ENCODE peak calls at places on chromosomes 6 and 20, in ten cellular contexts. Z is stimulated activated CD4-positive, alpha-beta T cell treated with anti-CD3 and anti-CD28 coated beads, TNF-alpha, amount 100 ng/mL, for 1 hour; G is smooth muscle cell of the brain vasculature; K is A549; X is AG08396; S is natural killer cell; D is Caki2; I is COR-L47; N is fibroblast of lung; B is RPMI8226. U is an unnamed sample.

GRCh38 chr20:58697201-58697866 is 4.7 kb downstream of the NPEPL1 start:
- DNase-seq in Z (no peak), G (no peak), K (no peak), X (no peak), S (peak), D (no peak), I (no peak), N (no peak), B (no peak), U (no peak)

GRCh38 chr6:107538856-107539387 is 49.0 kb downstream of the SOBP start:
- DNase-seq in Z (no peak), G (no peak), K (no peak), X (no peak), S (no peak), D (no peak), I (no peak), N (no peak), B (no peak), U (no peak)

GRCh38 chr6:45115696-45116095 is 212.4 kb upstream of the RUNX2 start:
- DNase-seq in Z (no peak), G (no peak), K (no peak), X (peak), S (no peak), D (no peak), I (no peak), N (peak), B (no peak), U (no peak)

GRCh38 chr20:63484651-63485403 is 12.4 kb upstream of the KCNQ2 start:
- DNase-seq in Z (no peak), G (no peak), K (no peak), X (no peak), S (no peak), D (no peak), I (no peak), N (no peak), B (no peak), U (no peak)

GRCh38 chr6:149948011-149948410 is 6.2 kb downstream of the ULBP2 start:
- DNase-seq in Z (no peak), G (no peak), K (no peak), X (no peak), S (no peak), D (no peak), I (no peak), N (no peak), B (no peak), U (no peak)

GRCh38 chr6:156645106-156645505 is 132.1 kb upstream of the ARID1B start:
- DNase-seq in Z (no peak), G (no peak), K (no peak), X (no peak), S (no peak), D (no peak), I (no peak), N (peak), B (no peak), U (no peak)

GRCh38 chr20:47886454-47887041 is 101.3 kb upstream of the SULF2 start:
- DNase-seq in Z (no peak), G (no peak), K (no peak), X (no peak), S (no peak), D (no peak), I (no peak), N (no peak), B (no peak), U (no peak)

GRCh38 chr20:297925-298754 is 770 bp downstream of the ZCCHC3 start:
- DNase-seq in Z (no peak), G (peak), K (peak), X (peak), S (peak), D (peak), I (peak), N (peak), B (peak), U (no peak)

GRCh38 chr20:51732454-51732791 is 35.8 kb downstream of the ATP9A start:
- DNase-seq in Z (no peak), G (no peak), K (no peak), X (peak), S (no peak), D (no peak), I (no peak), N (peak), B (no peak), U (no peak)

U was measured in stimulated activated CD8-positive, alpha-beta memory T cell treated with anti-CD3 and anti-CD28 coated beads, Interleukin-15, amount 100 ng/mL, for 1 hour.